ENCODE peak calls at places on chromosomes 4 and X, in eight cellular contexts. T, Z, L, J, C, Q, B and I are unnamed samples.

GRCh38 chrX:151543706-151544105 is 19.8 kb upstream of the PASD1 start:
- DNase-seq in T (no peak), Z (no peak), L (no peak), J (no peak), C (no peak), Q (no peak), B (no peak), I (no peak)

GRCh38 chr4:56147371-56147770 is 198.6 kb downstream of the CEP135 start:
- DNase-seq in T (no peak), Z (no peak), L (no peak), J (no peak), C (no peak), Q (no peak), B (no peak), I (no peak)

GRCh38 chr4:85092536-85092935 is 126.0 kb upstream of the WDFY3 start:
- DNase-seq in T (no peak), Z (no peak), L (no peak), J (peak; percentile 1), C (no peak), Q (peak; percentile 13), B (no peak), I (no peak)

GRCh38 chrX:95065151-95065550 is 1391.1 kb downstream of the FAM133A start:
- DNase-seq in T (no peak), Z (no peak), L (no peak), J (no peak), C (no peak), Q (no peak), B (no peak), I (no peak)

GRCh38 chrX:23660766-23661132 is 6.5 kb upstream of the PRDX4 start:
- DNase-seq in T (no peak), Z (no peak), L (no peak), J (no peak), C (no peak), Q (no peak), B (no peak), I (no peak)

GRCh38 chrX:41036668-41037326 is 48.4 kb upstream of the USP9X start:
- DNase-seq in T (no peak), Z (no peak), L (no peak), J (no peak), C (no peak), Q (no peak), B (no peak), I (no peak)

GRCh38 chr4:7500404-7500803 is 65.7 kb upstream of the PSAPL1 start:
- DNase-seq in T (no peak), Z (no peak), L (no peak), J (no peak), C (no peak), Q (no peak), B (no peak), I (no peak)

GRCh38 chrX:21926527-21927278 is 13.8 kb upstream of the SMS start:
- DNase-seq in T (no peak), Z (no peak), L (peak; percentile 93), J (no peak), C (no peak), Q (no peak), B (no peak), I (no peak)

GRCh38 chrX:153406011-153406410 is 4.9 kb upstream of the PNMA6E start:
- DNase-seq in T (no peak), Z (no peak), L (no peak), J (no peak), C (no peak), Q (no peak), B (no peak), I (no peak)

GRCh38 chr4:15438939-15439524 is 11.2 kb downstream of the C1QTNF7 start:
- DNase-seq in T (no peak), Z (no peak), L (peak; percentile 43), J (no peak), C (no peak), Q (no peak), B (no peak), I (no peak)

GRCh38 chr4:145511913-145512522 is 30.4 kb downstream of the SMAD1 start:
- DNase-seq in T (no peak), Z (no peak), L (no peak), J (no peak), C (no peak), Q (no peak), B (no peak), I (no peak)

GRCh38 chr4:148651991-148652390 is 209.8 kb upstream of the NR3C2 start:
- DNase-seq in T (no peak), Z (no peak), L (no peak), J (no peak), C (no peak), Q (no peak), B (no peak), I (no peak)

GRCh38 chrX:31223817-31224216 is 152.0 kb upstream of the FTHL17 start:
- DNase-seq in T (no peak), Z (no peak), L (peak; percentile 58), J (no peak), C (no peak), Q (no peak), B (no peak), I (no peak)

GRCh38 chr4:169440446-169440845 is 169.7 kb upstream of the SH3RF1 start:
- DNase-seq in T (no peak), Z (no peak), L (peak; percentile 75), J (no peak), C (no peak), Q (no peak), B (no peak), I (no peak)

GRCh38 chrX:128816919-128817318 is 706.4 kb downstream of the SMARCA1 start:
- DNase-seq in T (no peak), Z (no peak), L (no peak), J (peak; percentile 20), C (no peak), Q (no peak), B (peak; percentile 40), I (no peak)

GRCh38 chrX:22081475-22082092 is 49.5 kb downstream of the PHEX start:
- DNase-seq in T (peak; percentile 37), Z (peak; percentile 19), L (peak; percentile 59), J (peak; percentile 0), C (no peak), Q (no peak), B (peak; percentile 86), I (peak; percentile 30)

GRCh38 chr4:15479913-15480185 is 10.2 kb downstream of the CC2D2A start:
- DNase-seq in T (no peak), Z (no peak), L (peak; percentile 57), J (no peak), C (no peak), Q (no peak), B (no peak), I (no peak)

GRCh38 chrX:150421816-150422215 is 58.7 kb downstream of the MAMLD1 start:
- DNase-seq in T (no peak), Z (no peak), L (peak; percentile 46), J (no peak), C (no peak), Q (no peak), B (no peak), I (no peak)

GRCh38 chrX:151702741-151703352 is 7.6 kb downstream of the PRRG3 start:
- DNase-seq in T (peak; percentile 8), Z (no peak), L (no peak), J (no peak), C (no peak), Q (no peak), B (no peak), I (no peak)

GRCh38 chr4:110816367-110816766 is 193.5 kb upstream of the PITX2 start:
- DNase-seq in T (no peak), Z (no peak), L (no peak), J (no peak), C (no peak), Q (no peak), B (no peak), I (no peak)

GRCh38 chrX:19174401-19175025 is 52.2 kb upstream of the ADGRG2 start:
- DNase-seq in T (no peak), Z (no peak), L (peak; percentile 52), J (no peak), C (no peak), Q (no peak), B (no peak), I (peak; percentile 12)

GRCh38 chrX:989959-990510 is 222.4 kb downstream of the CRLF2 start:
- DNase-seq in T (peak; percentile 92), Z (peak; percentile 93), L (peak; percentile 78), J (peak; percentile 46), C (peak; percentile 0), Q (no peak), B (peak; percentile 91), I (peak; percentile 92)